ENCODE peak calls at places on chromosomes 13 and 19, in five cellular contexts. Y, C, G, X and U are unnamed samples.
A peak's percentile ranks its signal among the peaks of the same experiment; 100 is the strongest.

GRCh38 chr13:102609696-102610095 is 12.9 kb downstream of the TPP2 start:
- DNase-seq in Y (no peak), C (no peak), G (no peak), X (no peak), U (no peak)

GRCh38 chr13:111953546-111954178 is 113.3 kb upstream of the SOX1 start:
- DNase-seq in Y (no peak), C (no peak), G (no peak), X (no peak), U (no peak)

GRCh38 chr19:44260343-44260681 is 626 bp downstream of the ZNF233 start:
- DNase-seq in Y (no peak), C (no peak), G (no peak), X (no peak), U (no peak)

GRCh38 chr13:88857256-88857655 is 1186.1 kb downstream of the SLITRK5 start:
- DNase-seq in Y (no peak), C (no peak), G (no peak), X (no peak), U (no peak)

GRCh38 chr19:12774588-12775555 is at the start of gene HOOK2:
- DNase-seq in Y (no peak), C (no peak), G (peak; percentile 100), X (no peak), U (peak; percentile 75)

GRCh38 chr19:53789708-53790678 is 34.1 kb downstream of the NLRP12 start:
- DNase-seq in Y (no peak), C (no peak), G (no peak), X (no peak), U (no peak)

GRCh38 chr19:29542776-29543175 is 17.0 kb downstream of the VSTM2B start:
- DNase-seq in Y (no peak), C (no peak), G (no peak), X (no peak), U (no peak)

GRCh38 chr13:23445794-23446193 is 12.3 kb upstream of the SACS start:
- DNase-seq in Y (no peak), C (no peak), G (no peak), X (no peak), U (no peak)

GRCh38 chr13:27868639-27869435 is 51.0 kb upstream of the PDX1 start:
- DNase-seq in Y (peak; percentile 1), C (no peak), G (peak; percentile 34), X (no peak), U (no peak)

GRCh38 chr13:33927315-33927714 is 109.4 kb downstream of the RFC3 start:
- DNase-seq in Y (peak; percentile 14), C (no peak), G (no peak), X (no peak), U (no peak)

GRCh38 chr19:58305932-58306323 is 751 bp downstream of the ERVK3-1 start:
- DNase-seq in Y (no peak), C (no peak), G (no peak), X (no peak), U (no peak)

GRCh38 chr13:23450340-23451046 is 17.0 kb upstream of the SACS start:
- DNase-seq in Y (no peak), C (peak; percentile 37), G (no peak), X (no peak), U (no peak)

GRCh38 chr19:58213075-58213369 is 15.7 kb upstream of the ZNF544 start:
- DNase-seq in Y (no peak), C (no peak), G (no peak), X (no peak), U (no peak)

DNA sequence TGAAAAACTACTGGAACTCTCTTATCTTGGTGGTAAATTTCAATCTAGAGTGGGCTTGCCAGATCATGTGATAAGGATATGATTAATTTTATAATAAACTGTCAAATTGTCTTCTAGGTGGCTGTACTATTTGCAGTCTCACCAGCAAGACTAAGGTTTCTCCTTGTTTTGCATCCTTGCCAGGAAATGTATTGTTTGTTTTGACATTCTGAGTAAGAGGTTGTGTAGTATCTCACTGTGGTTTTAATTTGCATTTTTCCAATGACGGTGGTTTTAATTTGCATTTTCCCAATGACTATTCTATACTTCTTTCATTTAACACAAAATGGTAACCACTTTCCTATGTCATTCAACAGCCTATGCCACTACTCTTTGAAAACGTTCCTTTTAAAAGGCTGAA is 2.0 kb downstream of the CAB39L start:
- DNase-seq in Y (no peak), C (no peak), G (no peak), X (no peak), U (no peak)
- H3K36me3 ChIP-seq in Y (no peaks in the 10 kb centered on the region), C (no peaks in the 10 kb centered on the region), G (no peaks in the 10 kb centered on the region), X (no peaks in the 10 kb centered on the region), U (no peaks in the 10 kb centered on the region)

DNA sequence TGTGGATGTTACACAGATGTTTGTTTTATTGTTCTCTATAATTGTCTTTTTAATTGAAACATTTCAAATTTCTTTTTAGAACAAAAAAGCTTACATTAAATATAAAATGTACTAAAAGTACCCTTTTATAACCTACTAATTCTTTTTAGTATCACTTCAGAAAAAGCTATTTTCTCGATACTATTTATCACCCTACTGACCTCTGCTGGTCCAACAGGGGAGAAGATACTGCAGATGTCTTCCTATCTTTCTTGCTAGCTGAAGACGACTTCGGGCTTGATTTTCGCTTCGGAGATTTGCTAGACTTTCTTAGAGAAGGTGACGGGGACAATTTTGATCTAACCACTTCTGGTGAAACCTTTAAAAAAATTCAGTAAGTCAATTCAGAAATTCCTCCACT is 42.4 kb downstream of the ZC3H13 start:
- DNase-seq in Y (no peak), C (no peak), G (no peak), X (no peak), U (no peak)
- TF ChIP-seq CTCF in Y (peak; percentile 51), C (peak; percentile 10), G (no peak), X (no peak), U (no peak)

DNA sequence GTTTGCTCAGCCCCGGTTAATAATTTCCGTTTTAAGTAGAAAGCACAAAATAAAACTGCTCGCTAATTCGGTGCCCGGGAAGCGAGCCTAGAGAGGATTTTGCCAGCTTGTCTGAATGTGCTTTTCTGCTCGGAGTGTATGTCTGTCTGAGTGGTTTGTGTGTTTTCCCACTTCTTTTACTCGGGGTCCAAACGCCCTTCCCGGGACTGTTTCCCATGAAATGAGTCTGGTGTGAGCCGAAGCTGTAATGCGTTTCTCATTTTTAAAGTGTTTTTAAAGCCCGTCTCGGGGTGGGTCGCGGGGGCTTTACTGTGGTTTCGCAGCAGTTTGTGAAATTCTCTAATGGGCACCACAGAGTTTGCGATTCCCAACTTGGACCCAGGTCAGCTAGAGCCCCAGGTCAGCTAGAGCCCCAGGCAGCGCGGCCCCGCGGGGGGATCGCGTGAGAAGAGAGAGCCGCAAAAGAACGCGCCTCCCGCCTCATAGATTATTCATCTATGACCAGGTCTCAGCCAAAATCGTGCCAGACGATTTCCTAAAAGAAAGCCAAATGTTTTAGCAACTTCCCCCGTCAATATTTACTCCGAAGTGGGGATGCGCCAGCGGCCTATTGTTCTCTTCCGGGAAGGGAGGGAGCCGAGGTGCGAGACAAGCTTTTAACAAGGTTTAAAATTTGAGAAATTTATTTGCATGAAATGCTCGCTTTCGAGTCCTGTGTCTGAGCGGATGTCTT is 2.0 kb downstream of the ZIC2 start:
- DNase-seq in Y (no peak), C (no peak), G (no peak), X (peak; percentile 85), U (no peak)
- H3K27me3 ChIP-seq in Y (no peaks in the 10 kb centered on the region), C (peaks cover 98% of the 10 kb centered on the region), G (peaks cover 74% of the 10 kb centered on the region), X (peaks cover 94% of the 10 kb centered on the region), U (peaks cover 5% of the 10 kb centered on the region)

GRCh38 chr13:30364133-30364532 is 56.8 kb upstream of the KATNAL1 start:
- DNase-seq in Y (no peak), C (no peak), G (no peak), X (no peak), U (no peak)
- H3K36me3 ChIP-seq in Y (no peaks in the 10 kb centered on the region), C (no peaks in the 10 kb centered on the region), G (no peaks in the 10 kb centered on the region), X (no peaks in the 10 kb centered on the region), U (no peaks in the 10 kb centered on the region)

DNA sequence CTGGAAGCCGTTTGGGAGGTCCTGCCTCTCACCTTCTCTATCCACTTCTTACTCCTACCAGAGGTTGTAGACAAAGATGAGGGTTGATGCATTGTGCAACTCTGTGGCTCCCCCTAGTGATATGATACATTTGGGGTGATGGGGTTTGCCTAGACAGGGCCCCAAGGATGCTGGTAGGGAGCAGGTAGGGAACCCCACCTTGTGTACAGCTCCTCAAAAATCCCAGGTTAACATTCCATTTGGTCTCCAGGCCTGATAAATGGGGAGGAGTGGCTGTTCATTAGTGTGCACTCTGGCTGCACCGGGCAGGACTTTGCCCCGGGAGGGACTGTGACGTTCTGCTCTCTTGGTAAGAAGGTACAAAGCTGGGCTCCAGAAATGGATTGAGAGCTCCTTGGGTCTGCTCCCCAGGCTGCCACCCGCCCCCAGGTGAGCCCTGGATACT is 19.2 kb downstream of the SIGLEC8 start:
- DNase-seq in Y (no peak), C (no peak), G (no peak), X (no peak), U (no peak)
- TF ChIP-seq CTCF in Y (no peak), C (peak; percentile 10), G (no peak), X (no peak), U (no peak)

DNA sequence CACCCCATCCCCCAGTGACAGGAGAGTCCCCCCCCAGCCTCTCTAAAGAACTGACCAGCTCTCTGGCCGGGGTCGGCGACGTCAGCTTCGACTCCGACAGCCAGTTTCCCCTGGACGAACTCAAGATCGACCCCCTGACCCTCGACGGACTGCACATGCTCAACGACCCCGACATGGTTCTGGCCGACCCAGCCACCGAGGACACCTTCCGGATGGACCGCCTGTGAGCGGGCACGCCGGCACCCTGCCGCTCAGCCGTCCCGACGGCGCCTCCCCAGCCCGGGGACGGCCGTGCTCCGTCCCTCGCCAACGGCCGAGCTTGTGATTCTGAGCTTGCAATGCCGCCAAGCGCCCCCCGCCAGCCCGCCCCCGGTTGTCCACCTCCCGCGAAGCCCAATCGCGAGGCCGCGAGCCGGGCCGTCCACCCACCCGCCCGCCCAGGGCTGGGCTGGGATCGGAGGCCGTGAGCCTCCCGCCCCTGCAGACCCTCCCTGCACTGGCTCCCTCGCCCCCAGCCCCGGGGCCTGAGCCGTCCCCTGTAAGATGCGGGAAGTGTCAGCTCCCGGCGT is 13.9 kb downstream of the COMP start:
- DNase-seq in Y (no peak), C (no peak), G (no peak), X (no peak), U (no peak)
- H3K27me3 ChIP-seq in Y (peaks cover 4% of the 10 kb centered on the region), C (no peaks in the 10 kb centered on the region), G (no peaks in the 10 kb centered on the region), X (no peaks in the 10 kb centered on the region), U (no peaks in the 10 kb centered on the region)

GRCh38 chr13:41370736-41371135 is 59.7 kb downstream of the NAA16 start:
- DNase-seq in Y (no peak), C (no peak), G (no peak), X (no peak), U (no peak)
- H3K36me3 ChIP-seq in Y (peaks cover 6% of the 10 kb centered on the region), C (peaks cover 10% of the 10 kb centered on the region), G (peaks cover 22% of the 10 kb centered on the region), X (peaks cover 80% of the 10 kb centered on the region), U (no peaks in the 10 kb centered on the region)

GRCh38 chr13:110273254-110273653 is 33.7 kb downstream of the COL4A1 start:
- DNase-seq in Y (no peak), C (no peak), G (no peak), X (peak; percentile 68), U (no peak)

GRCh38 chr13:110272651-110273050 is 34.3 kb downstream of the COL4A1 start:
- DNase-seq in Y (no peak), C (no peak), G (no peak), X (no peak), U (no peak)

GRCh38 chr13:110275931-110276552 is 30.9 kb downstream of the COL4A1 start:
- DNase-seq in Y (no peak), C (peak; percentile 70), G (no peak), X (peak; percentile 72), U (peak; percentile 71)

GRCh38 chr13:110276553-110276950 is 30.4 kb downstream of the COL4A1 start:
- DNase-seq in Y (no peak), C (no peak), G (no peak), X (peak; percentile 78), U (no peak)

GRCh38 chr13:110274687-110275086 is 32.3 kb downstream of the COL4A1 start:
- DNase-seq in Y (no peak), C (no peak), G (no peak), X (peak; percentile 86), U (no peak)
- TF ChIP-seq CTCF in Y (peak; percentile 56), C (no peak), G (no peak), X (peak; percentile 18), U (no peak)

GRCh38 chr13:35912841-35913240 is 218.3 kb downstream of the DCLK1 start:
- DNase-seq in Y (no peak), C (no peak), G (no peak), X (peak; percentile 53), U (no peak)
- H3K27me3 ChIP-seq in Y (no peaks in the 10 kb centered on the region), C (no peaks in the 10 kb centered on the region), G (no peaks in the 10 kb centered on the region), X (no peaks in the 10 kb centered on the region), U (peaks cover 2% of the 10 kb centered on the region)